ENCODE peak calls at places on chromosomes 13 and 19, in ten cellular contexts. One of them, this sample, is unnamed.

GRCh38 chr13:25796474-25796873 is 255.3 kb downstream of the SHISA2 start:
- DNase-seq in keratinocyte: no peak
- DNase-seq in CD8-positive, alpha-beta T cell: no peak
- DNase-seq in thoracic aorta: no peak
- DNase-seq in H1: no peak
- DNase-seq in tibial artery: no peak
- DNase-seq in left ventricle myocardium inferior: no peak
- DNase-seq in CD8-positive, alpha-beta memory T cell: no peak
- DNase-seq in fibroblast of lung: no peak
- DNase-seq in ascending aorta: no peak
- DNase-seq in this sample: no peak

GRCh38 chr13:97333983-97334382 is 100.0 kb upstream of the RAP2A start:
- DNase-seq in CD8-positive, alpha-beta T cell: no peak
- DNase-seq in CD8-positive, alpha-beta memory T cell: no peak
- DNase-seq in fibroblast of lung: no peak
- DNase-seq in H1: no peak
- DNase-seq in keratinocyte: no peak
- DNase-seq in thoracic aorta: no peak
- DNase-seq in left ventricle myocardium inferior: no peak
- DNase-seq in ascending aorta: no peak
- DNase-seq in tibial artery: no peak
- DNase-seq in this sample: no peak

GRCh38 chr19:43318796-43319314 is 34.6 kb upstream of the CD177 start:
- DNase-seq in left ventricle myocardium inferior: no peak
- DNase-seq in fibroblast of lung: no peak
- DNase-seq in H1: no peak
- DNase-seq in tibial artery: no peak
- DNase-seq in thoracic aorta: no peak
- DNase-seq in CD8-positive, alpha-beta memory T cell: no peak
- DNase-seq in ascending aorta: no peak
- DNase-seq in CD8-positive, alpha-beta T cell: no peak
- DNase-seq in keratinocyte: no peak
- DNase-seq in this sample: no peak

GRCh38 chr19:33446156-33446917 is 72.8 kb downstream of the CEBPG start:
- DNase-seq in fibroblast of lung: no peak
- DNase-seq in keratinocyte: no peak
- DNase-seq in CD8-positive, alpha-beta memory T cell: no peak
- DNase-seq in tibial artery: no peak
- DNase-seq in CD8-positive, alpha-beta T cell: no peak
- DNase-seq in ascending aorta: no peak
- DNase-seq in left ventricle myocardium inferior: peak; percentile 7
- DNase-seq in thoracic aorta: no peak
- DNase-seq in H1: no peak
- DNase-seq in this sample: no peak

GRCh38 chr13:32255744-32256120 is 59.4 kb downstream of the ZAR1L start:
- DNase-seq in H1: no peak
- DNase-seq in tibial artery: no peak
- DNase-seq in thoracic aorta: no peak
- DNase-seq in fibroblast of lung: peak; percentile 75
- DNase-seq in ascending aorta: no peak
- DNase-seq in CD8-positive, alpha-beta memory T cell: no peak
- DNase-seq in keratinocyte: no peak
- DNase-seq in CD8-positive, alpha-beta T cell: no peak
- DNase-seq in left ventricle myocardium inferior: no peak
- DNase-seq in this sample: no peak

GRCh38 chr13:53004605-53005004 is 24.0 kb upstream of the OLFM4 start:
- DNase-seq in CD8-positive, alpha-beta memory T cell: no peak
- DNase-seq in H1: no peak
- DNase-seq in CD8-positive, alpha-beta T cell: no peak
- DNase-seq in ascending aorta: no peak
- DNase-seq in left ventricle myocardium inferior: no peak
- DNase-seq in thoracic aorta: no peak
- DNase-seq in fibroblast of lung: no peak
- DNase-seq in tibial artery: no peak
- DNase-seq in keratinocyte: no peak
- DNase-seq in this sample: no peak

GRCh38 chr19:14972676-14973075 is 7.0 kb downstream of the SLC1A6 start:
- DNase-seq in ascending aorta: no peak
- DNase-seq in tibial artery: no peak
- DNase-seq in thoracic aorta: no peak
- DNase-seq in keratinocyte: no peak
- DNase-seq in CD8-positive, alpha-beta T cell: no peak
- DNase-seq in CD8-positive, alpha-beta memory T cell: no peak
- DNase-seq in H1: no peak
- DNase-seq in left ventricle myocardium inferior: no peak
- DNase-seq in fibroblast of lung: no peak
- DNase-seq in this sample: no peak

GRCh38 chr13:76164290-76164689 is 528.2 kb downstream of the LMO7 start:
- DNase-seq in CD8-positive, alpha-beta T cell: no peak
- DNase-seq in H1: no peak
- DNase-seq in CD8-positive, alpha-beta memory T cell: no peak
- DNase-seq in left ventricle myocardium inferior: no peak
- DNase-seq in thoracic aorta: no peak
- DNase-seq in ascending aorta: no peak
- DNase-seq in tibial artery: no peak
- DNase-seq in fibroblast of lung: no peak
- DNase-seq in keratinocyte: no peak
- DNase-seq in this sample: no peak

GRCh38 chr13:24894972-24895300 is 131.0 kb downstream of the RNF17 start:
- DNase-seq in CD8-positive, alpha-beta memory T cell: no peak
- DNase-seq in H1: no peak
- DNase-seq in thoracic aorta: no peak
- DNase-seq in left ventricle myocardium inferior: no peak
- DNase-seq in CD8-positive, alpha-beta T cell: no peak
- DNase-seq in keratinocyte: no peak
- DNase-seq in ascending aorta: no peak
- DNase-seq in fibroblast of lung: no peak
- DNase-seq in tibial artery: no peak
- DNase-seq in this sample: no peak

GRCh38 chr19:19866599-19867248 is 1.0 kb downstream of the ZNF253 start:
- DNase-seq in left ventricle myocardium inferior: no peak
- DNase-seq in ascending aorta: no peak
- DNase-seq in thoracic aorta: no peak
- DNase-seq in fibroblast of lung: peak; percentile 17
- DNase-seq in tibial artery: peak; percentile 21
- DNase-seq in CD8-positive, alpha-beta memory T cell: peak; percentile 54
- DNase-seq in keratinocyte: no peak
- DNase-seq in H1: peak; percentile 83
- DNase-seq in CD8-positive, alpha-beta T cell: peak; percentile 46
- DNase-seq in this sample: no peak

DNA sequence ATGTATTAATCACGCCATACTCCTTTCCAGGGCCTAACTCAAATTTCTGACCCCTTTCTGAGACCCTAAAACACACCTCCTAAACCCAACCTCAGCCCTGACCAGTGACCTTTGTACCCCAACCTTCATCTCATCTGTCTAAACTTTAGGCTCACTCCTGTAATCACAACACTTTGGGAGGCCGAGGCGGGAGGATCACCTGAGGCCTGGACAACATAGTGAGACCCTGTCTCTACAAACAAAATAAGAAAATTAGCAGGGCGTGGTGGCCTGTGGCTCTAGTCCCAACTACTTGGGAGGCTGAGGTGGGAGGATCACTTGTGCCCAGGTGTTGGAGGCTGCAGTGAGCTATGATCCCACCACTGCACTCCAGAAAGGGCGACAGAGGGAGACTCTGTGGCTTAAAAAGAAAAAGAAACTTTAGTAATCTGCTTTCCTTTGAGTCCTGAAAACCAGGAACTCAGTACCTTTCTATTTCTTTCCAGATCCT is 4.7 kb downstream of the RTN2 start:
- DNase-seq in tibial artery: no peak
- DNase-seq in keratinocyte: no peak
- DNase-seq in H1: no peak
- DNase-seq in left ventricle myocardium inferior: no peak
- DNase-seq in thoracic aorta: no peak
- DNase-seq in fibroblast of lung: no peak
- DNase-seq in ascending aorta: no peak
- DNase-seq in CD8-positive, alpha-beta T cell: no peak
- DNase-seq in CD8-positive, alpha-beta memory T cell: no peak
- DNase-seq in this sample: no peak
- H3K4me3 ChIP-seq in tibial artery: peak overlapping the region; percentile 57
- H3K4me3 ChIP-seq in keratinocyte: no peak overlapping the region
- H3K4me3 ChIP-seq in H1: peak overlapping the region; percentile 62
- H3K4me3 ChIP-seq in left ventricle myocardium inferior: peak overlapping the region; percentile 69
- H3K4me3 ChIP-seq in thoracic aorta: peak overlapping the region; percentile 75
- H3K4me3 ChIP-seq in fibroblast of lung: peak overlapping the region; percentile 76
- H3K4me3 ChIP-seq in ascending aorta: peak overlapping the region; percentile 70
- H3K4me3 ChIP-seq in CD8-positive, alpha-beta T cell: no peak overlapping the region
- H3K4me3 ChIP-seq in CD8-positive, alpha-beta memory T cell: no peak overlapping the region
- H3K4me3 ChIP-seq in this sample: no peak overlapping the region

DNA sequence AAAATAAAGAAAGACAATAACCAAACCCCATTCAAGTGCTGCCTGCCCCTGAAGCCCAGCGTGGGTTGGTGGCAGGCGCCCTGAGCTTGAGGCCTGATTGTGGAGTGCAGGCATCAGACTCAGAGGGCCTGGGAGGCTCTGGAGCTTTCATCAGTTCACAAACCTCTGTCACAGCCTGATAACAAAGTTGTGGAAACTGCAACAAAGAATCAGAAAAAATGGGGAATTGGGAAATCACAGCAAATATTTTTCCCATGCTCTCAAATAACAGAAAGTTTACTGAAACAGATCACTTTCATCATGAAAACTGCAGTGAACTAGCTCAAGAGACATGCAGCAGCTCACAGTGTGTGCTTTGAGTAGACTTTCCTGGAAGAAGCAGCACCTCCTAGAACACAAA is 793.6 kb downstream of the UQCRFS1 start:
- DNase-seq in CD8-positive, alpha-beta T cell: no peak
- DNase-seq in keratinocyte: no peak
- DNase-seq in H1: no peak
- DNase-seq in left ventricle myocardium inferior: no peak
- DNase-seq in thoracic aorta: no peak
- DNase-seq in ascending aorta: no peak
- DNase-seq in fibroblast of lung: no peak
- DNase-seq in CD8-positive, alpha-beta memory T cell: no peak
- DNase-seq in tibial artery: no peak
- DNase-seq in this sample: no peak
- H3K9me3 ChIP-seq in CD8-positive, alpha-beta T cell: no peaks in the 10 kb centered on the region
- H3K9me3 ChIP-seq in keratinocyte: peaks cover 3% of the 10 kb centered on the region
- H3K9me3 ChIP-seq in H1: no peaks in the 10 kb centered on the region
- H3K9me3 ChIP-seq in left ventricle myocardium inferior: no peaks in the 10 kb centered on the region
- H3K9me3 ChIP-seq in thoracic aorta: no peaks in the 10 kb centered on the region
- H3K9me3 ChIP-seq in ascending aorta: no peaks in the 10 kb centered on the region
- H3K9me3 ChIP-seq in fibroblast of lung: no peaks in the 10 kb centered on the region
- H3K9me3 ChIP-seq in CD8-positive, alpha-beta memory T cell: no peaks in the 10 kb centered on the region
- H3K9me3 ChIP-seq in tibial artery: no peaks in the 10 kb centered on the region
- H3K9me3 ChIP-seq in this sample: peaks cover 54% of the 10 kb centered on the region

GRCh38 chr13:100128838-100129237 is 39.9 kb downstream of the PCCA start:
- DNase-seq in thoracic aorta: no peak
- DNase-seq in CD8-positive, alpha-beta T cell: no peak
- DNase-seq in fibroblast of lung: no peak
- DNase-seq in keratinocyte: no peak
- DNase-seq in left ventricle myocardium inferior: no peak
- DNase-seq in H1: no peak
- DNase-seq in tibial artery: no peak
- DNase-seq in CD8-positive, alpha-beta memory T cell: no peak
- DNase-seq in ascending aorta: no peak
- DNase-seq in this sample: no peak
- H3K4me3 ChIP-seq in thoracic aorta: no peak overlapping the region
- H3K4me3 ChIP-seq in CD8-positive, alpha-beta T cell: no peak overlapping the region
- H3K4me3 ChIP-seq in fibroblast of lung: no peak overlapping the region
- H3K4me3 ChIP-seq in keratinocyte: no peak overlapping the region
- H3K4me3 ChIP-seq in left ventricle myocardium inferior: no peak overlapping the region
- H3K4me3 ChIP-seq in H1: no peak overlapping the region
- H3K4me3 ChIP-seq in tibial artery: no peak overlapping the region
- H3K4me3 ChIP-seq in CD8-positive, alpha-beta memory T cell: no peak overlapping the region
- H3K4me3 ChIP-seq in ascending aorta: no peak overlapping the region
- H3K4me3 ChIP-seq in this sample: no peak overlapping the region

DNA sequence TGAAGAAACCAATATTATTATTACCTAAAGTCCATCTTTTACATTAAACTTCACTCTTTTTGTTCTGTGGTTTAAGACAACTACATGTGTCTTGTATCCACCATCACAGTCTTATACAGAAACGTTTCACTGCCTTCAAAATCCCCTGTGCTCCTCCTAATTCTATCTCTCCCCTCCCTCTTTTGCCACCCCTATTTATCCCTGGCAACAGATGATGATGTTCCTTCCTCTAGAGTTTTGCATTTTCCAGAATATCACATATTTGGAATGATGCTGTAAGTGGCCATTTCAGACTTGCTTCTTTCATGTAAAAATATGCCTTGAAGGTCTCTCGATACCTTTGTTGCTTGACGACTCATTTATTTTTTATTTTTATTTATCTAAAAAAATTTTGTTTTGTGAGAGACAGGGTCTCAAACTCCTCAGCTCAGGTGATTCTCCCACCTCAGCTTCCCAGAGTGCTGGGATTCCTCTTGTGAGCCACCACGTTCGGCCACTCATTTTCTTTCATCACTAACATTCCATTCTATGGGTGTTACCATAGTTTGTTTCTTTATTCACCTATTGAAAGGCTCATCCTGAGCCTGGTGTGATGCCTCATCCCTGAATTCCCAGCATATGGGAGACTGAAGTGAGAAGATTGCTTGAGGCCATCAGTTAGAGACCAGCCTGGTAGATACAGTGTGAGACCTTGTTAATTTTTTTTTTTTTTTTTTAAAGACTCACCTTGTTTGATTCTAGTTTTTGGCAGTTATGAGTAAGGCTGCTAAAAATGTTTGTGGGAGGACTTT is 8.4 kb downstream of the ZNF763 start:
- DNase-seq in ascending aorta: no peak
- DNase-seq in H1: no peak
- DNase-seq in thoracic aorta: no peak
- DNase-seq in tibial artery: no peak
- DNase-seq in CD8-positive, alpha-beta memory T cell: no peak
- DNase-seq in CD8-positive, alpha-beta T cell: no peak
- DNase-seq in fibroblast of lung: no peak
- DNase-seq in keratinocyte: no peak
- DNase-seq in left ventricle myocardium inferior: no peak
- DNase-seq in this sample: no peak
- H3K9me3 ChIP-seq in ascending aorta: peaks cover 7% of the 10 kb centered on the region
- H3K9me3 ChIP-seq in H1: peaks cover 29% of the 10 kb centered on the region
- H3K9me3 ChIP-seq in thoracic aorta: peaks cover 12% of the 10 kb centered on the region
- H3K9me3 ChIP-seq in tibial artery: no peaks in the 10 kb centered on the region
- H3K9me3 ChIP-seq in CD8-positive, alpha-beta memory T cell: peaks cover 9% of the 10 kb centered on the region
- H3K9me3 ChIP-seq in CD8-positive, alpha-beta T cell: peaks cover 6% of the 10 kb centered on the region
- H3K9me3 ChIP-seq in fibroblast of lung: no peaks in the 10 kb centered on the region
- H3K9me3 ChIP-seq in keratinocyte: peaks cover 2% of the 10 kb centered on the region
- H3K9me3 ChIP-seq in left ventricle myocardium inferior: peaks cover 27% of the 10 kb centered on the region
- H3K9me3 ChIP-seq in this sample: peaks cover 22% of the 10 kb centered on the region

GRCh38 chr13:48251616-48252081 is 18.6 kb downstream of the ITM2B start:
- DNase-seq in CD8-positive, alpha-beta memory T cell: no peak
- DNase-seq in fibroblast of lung: peak; percentile 91
- DNase-seq in ascending aorta: no peak
- DNase-seq in H1: no peak
- DNase-seq in keratinocyte: no peak
- DNase-seq in thoracic aorta: no peak
- DNase-seq in tibial artery: no peak
- DNase-seq in left ventricle myocardium inferior: no peak
- DNase-seq in CD8-positive, alpha-beta T cell: no peak
- DNase-seq in this sample: peak; percentile 48
- H3K4me3 ChIP-seq in CD8-positive, alpha-beta memory T cell: no peak overlapping the region
- H3K4me3 ChIP-seq in fibroblast of lung: no peak overlapping the region
- H3K4me3 ChIP-seq in ascending aorta: no peak overlapping the region
- H3K4me3 ChIP-seq in H1: no peak overlapping the region
- H3K4me3 ChIP-seq in keratinocyte: no peak overlapping the region
- H3K4me3 ChIP-seq in thoracic aorta: no peak overlapping the region
- H3K4me3 ChIP-seq in tibial artery: no peak overlapping the region
- H3K4me3 ChIP-seq in left ventricle myocardium inferior: peak overlapping the region; percentile 6
- H3K4me3 ChIP-seq in CD8-positive, alpha-beta T cell: no peak overlapping the region
- H3K4me3 ChIP-seq in this sample: no peak overlapping the region

GRCh38 chr19:37563518-37563917 is 31.1 kb downstream of the ZNF571 start:
- DNase-seq in thoracic aorta: no peak
- DNase-seq in CD8-positive, alpha-beta T cell: no peak
- DNase-seq in fibroblast of lung: no peak
- DNase-seq in H1: no peak
- DNase-seq in tibial artery: no peak
- DNase-seq in left ventricle myocardium inferior: no peak
- DNase-seq in CD8-positive, alpha-beta memory T cell: no peak
- DNase-seq in keratinocyte: no peak
- DNase-seq in ascending aorta: no peak
- DNase-seq in this sample: no peak
- H3K9me3 ChIP-seq in thoracic aorta: no peaks in the 10 kb centered on the region
- H3K9me3 ChIP-seq in CD8-positive, alpha-beta T cell: peaks cover 67% of the 10 kb centered on the region
- H3K9me3 ChIP-seq in fibroblast of lung: no peaks in the 10 kb centered on the region
- H3K9me3 ChIP-seq in H1: peaks cover 77% of the 10 kb centered on the region
- H3K9me3 ChIP-seq in tibial artery: peaks cover 30% of the 10 kb centered on the region
- H3K9me3 ChIP-seq in left ventricle myocardium inferior: no peaks in the 10 kb centered on the region
- H3K9me3 ChIP-seq in CD8-positive, alpha-beta memory T cell: peaks cover 74% of the 10 kb centered on the region
- H3K9me3 ChIP-seq in keratinocyte: peaks cover 33% of the 10 kb centered on the region
- H3K9me3 ChIP-seq in ascending aorta: peaks cover 98% of the 10 kb centered on the region
- H3K9me3 ChIP-seq in this sample: peaks cover 34% of the 10 kb centered on the region